ENCODE peak calls at places on chromosomes 2 and 18, in seven cellular contexts. One of them, this sample, is unnamed.

GRCh38 chr2:28626891-28627421 is 124.7 kb upstream of the PPP1CB start:
- DNase-seq in right atrium auricular region: peak
- DNase-seq in ELR: no peak
- DNase-seq in GM12865: no peak
- DNase-seq in immature natural killer cell: no peak
- DNase-seq in CD8-positive, alpha-beta T cell: no peak
- DNase-seq in pons: no peak
- DNase-seq in this sample: no peak

GRCh38 chr2:219995409-219995808 is 368.0 kb downstream of the SLC4A3 start:
- DNase-seq in right atrium auricular region: no peak
- DNase-seq in ELR: no peak
- DNase-seq in GM12865: no peak
- DNase-seq in immature natural killer cell: no peak
- DNase-seq in CD8-positive, alpha-beta T cell: no peak
- DNase-seq in pons: no peak
- DNase-seq in this sample: no peak

GRCh38 chr2:3456125-3456524 is 63.2 kb downstream of the ADI1 start:
- DNase-seq in right atrium auricular region: peak
- DNase-seq in ELR: no peak
- DNase-seq in GM12865: no peak
- DNase-seq in immature natural killer cell: no peak
- DNase-seq in CD8-positive, alpha-beta T cell: no peak
- DNase-seq in pons: no peak
- DNase-seq in this sample: no peak

GRCh38 chr2:23453936-23454460 is 69.0 kb downstream of the KLHL29 start:
- DNase-seq in right atrium auricular region: peak
- DNase-seq in ELR: no peak
- DNase-seq in GM12865: no peak
- DNase-seq in immature natural killer cell: no peak
- DNase-seq in CD8-positive, alpha-beta T cell: no peak
- DNase-seq in pons: no peak
- DNase-seq in this sample: no peak

GRCh38 chr18:63071566-63072175 is 247.9 kb downstream of the BCL2 start:
- DNase-seq in right atrium auricular region: no peak
- DNase-seq in ELR: peak
- DNase-seq in GM12865: no peak
- DNase-seq in immature natural killer cell: no peak
- DNase-seq in CD8-positive, alpha-beta T cell: no peak
- DNase-seq in pons: no peak
- DNase-seq in this sample: no peak

GRCh38 chr2:96523659-96524481 is 12.7 kb upstream of the ARID5A start:
- DNase-seq in right atrium auricular region: no peak
- DNase-seq in ELR: peak
- DNase-seq in GM12865: no peak
- DNase-seq in immature natural killer cell: no peak
- DNase-seq in CD8-positive, alpha-beta T cell: no peak
- DNase-seq in pons: no peak
- DNase-seq in this sample: no peak

GRCh38 chr2:136118819-136119716 is 1.1 kb upstream of the CXCR4 start:
- DNase-seq in right atrium auricular region: no peak
- DNase-seq in ELR: no peak
- DNase-seq in GM12865: peak
- DNase-seq in immature natural killer cell: peak
- DNase-seq in CD8-positive, alpha-beta T cell: peak
- DNase-seq in pons: no peak
- DNase-seq in this sample: peak

GRCh38 chr2:65413106-65413505 is 19.3 kb downstream of the SPRED2 start:
- DNase-seq in right atrium auricular region: no peak
- DNase-seq in ELR: no peak
- DNase-seq in GM12865: no peak
- DNase-seq in immature natural killer cell: no peak
- DNase-seq in CD8-positive, alpha-beta T cell: no peak
- DNase-seq in pons: no peak
- DNase-seq in this sample: no peak

GRCh38 chr2:149080964-149081363 is 42.5 kb downstream of the LYPD6B start:
- DNase-seq in right atrium auricular region: no peak
- DNase-seq in ELR: no peak
- DNase-seq in GM12865: no peak
- DNase-seq in immature natural killer cell: no peak
- DNase-seq in CD8-positive, alpha-beta T cell: no peak
- DNase-seq in pons: no peak
- DNase-seq in this sample: no peak

GRCh38 chr2:188693111-188693510 is 281.1 kb upstream of the COL3A1 start:
- DNase-seq in right atrium auricular region: no peak
- DNase-seq in ELR: peak
- DNase-seq in GM12865: no peak
- DNase-seq in immature natural killer cell: no peak
- DNase-seq in CD8-positive, alpha-beta T cell: no peak
- DNase-seq in pons: no peak
- DNase-seq in this sample: no peak

GRCh38 chr2:181123798-181124217 is 143.4 kb downstream of the UBE2E3 start:
- DNase-seq in right atrium auricular region: no peak
- DNase-seq in ELR: peak
- DNase-seq in GM12865: peak
- DNase-seq in immature natural killer cell: peak
- DNase-seq in CD8-positive, alpha-beta T cell: peak
- DNase-seq in pons: no peak
- DNase-seq in this sample: peak

This sample was measured in effector CD4-positive, alpha-beta T cell.